ENCODE peak calls at places on chromosomes 13 and 19, in ten cellular contexts. U, E, A, I, T, S, K, G, W and O are unnamed samples.

GRCh38 chr19:29927944-29928669 is 13.9 kb upstream of the URI1 start:
- DNase-seq in E (no peak), S (no peak), A (no peak), K (peak; percentile 28), W (no peak), U (no peak), G (peak; percentile 55), I (peak; percentile 46), T (no peak), O (no peak)

GRCh38 chr19:38632476-38633213 is 13.7 kb downstream of the EIF3K start:
- DNase-seq in W (no peak), G (no peak), I (no peak), S (no peak), K (no peak), T (no peak), U (no peak), A (no peak), E (no peak), O (no peak)

GRCh38 chr13:109213714-109214113 is 572.7 kb downstream of the IRS2 start:
- DNase-seq in T (no peak), K (no peak), S (no peak), E (no peak), U (no peak), G (no peak), I (no peak), W (no peak), A (no peak), O (no peak)

GRCh38 chr13:76667551-76667950 is 218.7 kb downstream of the KCTD12 start:
- DNase-seq in I (no peak), A (peak; percentile 77), S (no peak), K (peak; percentile 14), G (no peak), T (no peak), U (no peak), W (no peak), E (peak; percentile 61), O (no peak)

GRCh38 chr19:13797870-13798269 is 2.6 kb downstream of the ZSWIM4 start:
- DNase-seq in E (peak; percentile 46), I (no peak), A (peak; percentile 71), T (no peak), G (no peak), W (no peak), K (peak; percentile 43), U (peak; percentile 49), S (peak; percentile 49), O (no peak)

GRCh38 chr19:37980419-37980975 is 73.5 kb downstream of the SIPA1L3 start:
- DNase-seq in G (no peak), K (no peak), E (no peak), I (no peak), A (no peak), W (no peak), T (no peak), S (no peak), U (peak; percentile 37), O (no peak)

GRCh38 chr13:98147521-98147920 is 4.6 kb downstream of the FARP1 start:
- DNase-seq in T (no peak), A (no peak), W (no peak), G (no peak), S (no peak), K (peak; percentile 41), E (no peak), U (no peak), I (no peak), O (no peak)

GRCh38 chr19:49767380-49767779 is 579 bp downstream of the AP2A1 start:
- DNase-seq in S (no peak), G (no peak), W (no peak), I (no peak), K (no peak), E (no peak), T (no peak), U (no peak), A (no peak), O (no peak)

GRCh38 chr13:69496951-69497350 is 610.7 kb upstream of the ATXN8OS start:
- DNase-seq in A (no peak), G (no peak), S (no peak), E (no peak), I (no peak), W (no peak), T (no peak), K (no peak), U (no peak), O (no peak)

GRCh38 chr13:61685683-61686013 is 270.0 kb upstream of the PCDH20 start:
- DNase-seq in A (no peak), E (no peak), W (peak; percentile 58), G (no peak), I (no peak), U (no peak), K (no peak), T (no peak), S (no peak), O (no peak)

GRCh38 chr13:32669030-32669646 is 82.9 kb downstream of the PDS5B start:
- DNase-seq in G (peak; percentile 79), W (no peak), S (no peak), I (no peak), E (peak; percentile 22), U (no peak), K (no peak), T (no peak), A (peak; percentile 67), O (no peak)

GRCh38 chr13:71303144-71303543 is 563.9 kb downstream of the DACH1 start:
- DNase-seq in I (no peak), W (no peak), T (no peak), U (no peak), S (no peak), E (no peak), K (no peak), A (no peak), G (no peak), O (no peak)
- TF ChIP-seq CTCF in I (no peak), W (peak; percentile 5), T (no peak), U (no peak), S (no peak), E (no peak), K (peak; percentile 18), A (no peak), G (no peak), O (peak; percentile 36)

GRCh38 chr19:1523412-1524205 is at the start of gene PLK5:
- DNase-seq in E (no peak), G (no peak), W (no peak), K (no peak), S (no peak), I (no peak), U (no peak), A (no peak), T (no peak), O (no peak)
- H3K4me3 ChIP-seq in E (no peak within 1 kb of the TSS), G (no peak within 1 kb of the TSS), W (no peak within 1 kb of the TSS), K (no peak within 1 kb of the TSS), S (peak within 1 kb of the TSS; percentile 22), I (no peak within 1 kb of the TSS), U (no peak within 1 kb of the TSS), A (no peak within 1 kb of the TSS), T (peak within 1 kb of the TSS; percentile 37), O (no peak within 1 kb of the TSS)

GRCh38 chr13:64311112-64311511 is 2895.5 kb upstream of the PCDH20 start:
- DNase-seq in S (no peak), E (no peak), W (no peak), U (no peak), I (no peak), K (no peak), G (no peak), A (no peak), T (no peak), O (no peak)
- TF ChIP-seq CTCF in S (no peak), E (no peak), W (no peak), U (no peak), I (no peak), K (no peak), G (no peak), A (no peak), T (no peak), O (no peak)

DNA sequence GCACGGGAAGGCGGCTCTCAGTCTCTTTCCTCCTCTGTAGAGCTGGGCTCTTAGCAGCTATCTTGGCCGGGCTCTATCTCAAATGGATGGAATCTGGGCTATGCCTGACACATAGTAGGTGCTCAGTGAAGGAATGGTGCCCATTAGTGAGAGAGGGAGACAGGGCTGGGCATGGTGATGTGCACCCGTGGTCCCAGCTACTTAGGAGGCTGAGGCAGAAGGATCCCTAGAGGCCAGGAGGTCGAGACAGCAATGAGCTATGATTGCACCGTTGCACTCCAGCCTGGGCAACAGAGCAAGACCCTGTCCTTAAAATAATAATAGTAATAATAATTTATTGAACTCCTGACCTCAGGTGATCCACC is 14.7 kb downstream of the KLF2 start:
- DNase-seq in T (no peak), U (no peak), K (no peak), E (no peak), W (no peak), G (no peak), I (no peak), S (no peak), A (no peak), O (no peak)
- H3K4me3 ChIP-seq in T (no peak overlapping the region), U (no peak overlapping the region), K (no peak overlapping the region), E (no peak overlapping the region), W (no peak overlapping the region), G (no peak overlapping the region), I (peak overlapping the region; percentile 10), S (no peak overlapping the region), A (no peak overlapping the region), O (no peak overlapping the region)

DNA sequence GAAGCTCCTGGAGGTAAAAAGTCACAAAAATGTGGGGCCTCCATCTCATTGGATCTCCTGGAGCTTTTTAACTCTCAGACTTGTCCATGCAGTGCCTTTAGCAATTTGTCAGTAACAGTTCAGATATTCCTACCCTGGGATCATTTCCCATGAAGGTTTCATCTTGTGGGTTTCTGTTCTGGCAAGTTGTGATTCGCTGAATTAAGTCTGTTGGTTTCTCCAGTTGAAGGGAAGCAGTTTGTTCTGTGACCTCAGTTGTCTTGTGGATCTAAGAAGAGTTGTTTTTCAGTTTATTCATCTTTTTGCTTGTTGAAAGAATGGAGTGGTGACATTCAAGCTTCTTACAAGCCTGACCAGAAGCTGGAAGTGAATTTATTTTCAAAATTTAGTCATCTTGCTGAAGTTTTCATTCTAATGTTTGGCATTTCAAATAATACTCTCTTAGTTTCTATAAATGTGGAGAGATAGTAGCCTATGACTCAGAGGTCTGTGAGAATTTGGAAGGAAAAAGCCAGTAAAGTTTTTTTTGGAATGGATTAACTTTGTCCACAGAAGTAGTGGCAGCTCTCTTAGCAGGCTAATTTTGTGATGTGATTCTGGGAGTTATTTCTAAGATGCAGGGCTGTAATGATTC is 120.1 kb upstream of the CSNK1A1L start:
- DNase-seq in E (peak; percentile 34), T (no peak), W (no peak), A (peak; percentile 62), I (no peak), G (no peak), U (no peak), K (no peak), S (no peak), O (no peak)
- TF ChIP-seq CTCF in E (no peak), T (no peak), W (no peak), A (no peak), I (no peak), G (no peak), U (no peak), K (no peak), S (no peak), O (no peak)